ENCODE peak calls at places on chromosomes 6 and 20, in six cellular contexts. H, F, U, S, R and M are unnamed samples.
A peak's percentile ranks its signal among the peaks of the same experiment; 100 is the strongest.

GRCh38 chr6:87902383-87902782 is 145.3 kb upstream of the SPACA1 start:
- DNase-seq in H (no peak), F (no peak), U (no peak), S (no peak), R (no peak), M (no peak)

GRCh38 chr20:3678893-3679720 is 2.7 kb downstream of the ADAM33 start:
- DNase-seq in H (no peak), F (no peak), U (no peak), S (no peak), R (no peak), M (peak; percentile 55)

GRCh38 chr6:43723737-43724295 is 36.2 kb upstream of the MRPS18A start:
- DNase-seq in H (peak; percentile 74), F (peak; percentile 59), U (peak; percentile 61), S (peak; percentile 91), R (peak; percentile 89), M (peak; percentile 68)

GRCh38 chr6:149064026-149065017 is 253.2 kb upstream of the TAB2 start:
- DNase-seq in H (no peak), F (peak; percentile 51), U (no peak), S (no peak), R (no peak), M (peak; percentile 39)

GRCh38 chr6:157023958-157024357 is 246.8 kb downstream of the ARID1B start:
- DNase-seq in H (no peak), F (peak; percentile 79), U (peak; percentile 87), S (no peak), R (no peak), M (peak; percentile 28)

GRCh38 chr6:106102034-106102433 is 15.9 kb downstream of the PRDM1 start:
- DNase-seq in H (peak; percentile 31), F (no peak), U (no peak), S (no peak), R (no peak), M (no peak)

GRCh38 chr6:142174681-142175080 is 27.6 kb downstream of the VTA1 start:
- DNase-seq in H (no peak), F (no peak), U (no peak), S (no peak), R (no peak), M (no peak)

GRCh38 chr6:42402184-42402583 is 49.5 kb downstream of the TRERF1 start:
- DNase-seq in H (peak; percentile 45), F (peak; percentile 50), U (peak; percentile 71), S (no peak), R (peak; percentile 16), M (peak; percentile 62)

GRCh38 chr6:123489589-123489988 is 147.2 kb downstream of the TRDN start:
- DNase-seq in H (no peak), F (no peak), U (no peak), S (no peak), R (no peak), M (no peak)

GRCh38 chr20:11912013-11912663 is 5.6 kb upstream of the BTBD3 start:
- DNase-seq in H (no peak), F (no peak), U (no peak), S (peak; percentile 29), R (peak; percentile 9), M (peak; percentile 19)

GRCh38 chr6:83976871-83977270 is 56.7 kb upstream of the MRAP2 start:
- DNase-seq in H (no peak), F (no peak), U (no peak), S (no peak), R (peak; percentile 8), M (no peak)

GRCh38 chr20:15061061-15061430 is 723.6 kb upstream of the FLRT3 start:
- DNase-seq in H (peak; percentile 38), F (no peak), U (no peak), S (no peak), R (no peak), M (no peak)

GRCh38 chr20:22452442-22453011 is 131.8 kb downstream of the FOXA2 start:
- DNase-seq in H (no peak), F (no peak), U (no peak), S (no peak), R (no peak), M (no peak)

GRCh38 chr20:519999-520398 is 23.6 kb downstream of the CSNK2A1 start:
- DNase-seq in H (no peak), F (no peak), U (no peak), S (no peak), R (no peak), M (no peak)

GRCh38 chr6:41416165-41416837 is 80.9 kb downstream of the NCR2 start:
- DNase-seq in H (no peak), F (no peak), U (no peak), S (peak; percentile 51), R (no peak), M (no peak)

GRCh38 chr6:43746613-43747101 is 23.4 kb upstream of the VEGFA start:
- DNase-seq in H (no peak), F (no peak), U (no peak), S (no peak), R (no peak), M (no peak)

GRCh38 chr6:111837641-111838500 is 35.4 kb downstream of the FYN start:
- DNase-seq in H (no peak), F (no peak), U (no peak), S (no peak), R (no peak), M (no peak)

GRCh38 chr6:140445474-140446004 is 1071.1 kb upstream of the CITED2 start:
- DNase-seq in H (no peak), F (peak; percentile 83), U (no peak), S (peak; percentile 24), R (no peak), M (peak; percentile 60)

DNA sequence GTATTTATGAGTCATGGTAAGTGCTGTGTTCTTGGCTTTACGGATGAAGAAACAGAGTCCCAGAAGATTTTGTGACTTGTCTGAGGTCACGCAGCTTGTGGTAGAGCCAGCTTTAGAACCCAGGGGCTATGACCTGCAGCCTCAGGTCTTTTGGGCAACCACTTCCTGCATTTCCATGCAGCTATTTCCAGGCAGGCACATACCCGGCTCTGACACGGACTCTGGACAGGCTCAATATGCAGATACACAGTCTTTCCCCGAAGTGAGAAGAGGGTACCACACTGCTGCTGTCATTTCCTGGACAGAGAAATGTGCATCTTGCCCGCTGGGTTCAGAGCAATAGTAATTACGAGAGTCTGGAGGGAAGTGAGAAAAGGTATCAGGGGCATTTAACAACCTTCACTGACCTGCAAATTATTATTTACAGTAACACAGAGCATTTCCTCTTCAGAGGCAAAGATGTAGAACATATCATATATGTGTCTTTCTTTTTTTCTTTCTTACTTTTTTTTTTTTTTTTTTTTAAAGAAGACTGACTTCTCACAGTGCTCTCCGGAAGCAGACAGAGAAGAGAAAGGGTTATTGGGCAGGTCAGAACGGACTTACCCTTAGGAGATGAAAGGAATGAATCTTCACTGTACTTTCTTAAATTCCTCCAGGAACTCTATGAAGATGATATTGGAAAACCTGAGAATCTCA is 185.1 kb downstream of the CLIC5 start:
- DNase-seq in H (no peak), F (peak; percentile 29), U (peak; percentile 46), S (no peak), R (no peak), M (no peak)
- H2AFZ ChIP-seq in H (no peak overlapping the region), F (no peak overlapping the region), U (no peak overlapping the region), S (no peak overlapping the region), R (no peak overlapping the region), M (no peak overlapping the region)

GRCh38 chr20:57002066-57002570 is 264.3 kb downstream of the BMP7 start:
- DNase-seq in H (no peak), F (no peak), U (no peak), S (no peak), R (no peak), M (no peak)
- H3K27me3 ChIP-seq in H (no peaks in the 10 kb centered on the region), F (no peaks in the 10 kb centered on the region), U (no peaks in the 10 kb centered on the region), S (no peaks in the 10 kb centered on the region), R (no peaks in the 10 kb centered on the region), M (peaks cover 32% of the 10 kb centered on the region)

DNA sequence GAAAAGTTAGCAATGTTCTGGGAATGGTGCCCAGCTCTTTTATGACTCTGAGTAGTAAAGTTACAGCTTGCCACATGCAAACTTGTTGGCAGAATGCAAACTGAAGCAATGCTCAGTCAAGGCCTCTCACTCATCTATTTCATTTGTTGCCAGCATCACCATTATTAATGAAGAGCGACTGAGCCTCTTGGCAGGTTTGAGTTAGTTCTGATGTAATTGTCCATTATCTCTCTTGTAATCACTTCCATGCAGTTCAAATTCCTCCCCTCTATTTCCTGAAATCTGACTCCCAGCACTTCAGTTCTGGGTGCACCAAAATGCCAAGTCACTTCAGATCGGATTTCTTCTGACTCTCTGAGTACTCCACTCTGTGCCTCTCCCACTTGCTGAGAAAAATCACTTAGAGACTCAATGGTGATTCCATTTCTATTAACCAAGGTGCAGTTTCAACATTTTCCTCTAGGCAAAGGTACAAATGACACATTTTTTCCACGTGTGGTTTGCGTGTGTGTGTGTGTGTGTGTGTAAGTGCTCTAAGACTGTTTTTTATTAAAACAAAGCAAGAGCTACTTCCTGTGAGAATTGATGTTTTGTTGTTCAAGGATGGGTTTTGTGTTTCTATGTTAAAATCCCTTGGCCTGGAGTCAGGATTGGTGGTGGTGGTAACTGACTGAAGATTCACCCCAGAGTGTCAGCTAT is 154.2 kb upstream of the STMND1 start:
- DNase-seq in H (peak; percentile 95), F (peak; percentile 99), U (peak; percentile 78), S (peak; percentile 52), R (peak; percentile 72), M (peak; percentile 98)
- H2AFZ ChIP-seq in H (peak overlapping the region; percentile 75), F (no peak overlapping the region), U (no peak overlapping the region), S (peak overlapping the region; percentile 75), R (no peak overlapping the region), M (peak overlapping the region; percentile 7)

GRCh38 chr6:27611451-27611850 is 138.5 kb upstream of the ZNF184 start:
- DNase-seq in H (no peak), F (no peak), U (no peak), S (no peak), R (no peak), M (no peak)
- H3K27me3 ChIP-seq in H (no peaks in the 10 kb centered on the region), F (no peaks in the 10 kb centered on the region), U (peaks cover 5% of the 10 kb centered on the region), S (peaks cover 12% of the 10 kb centered on the region), R (no peaks in the 10 kb centered on the region), M (no peaks in the 10 kb centered on the region)